ENCODE peak calls at places on chromosomes 12 and 14, in eight cellular contexts. One of them, this sample, is unnamed.

GRCh38 chr12:62943779-62944395 is 8.9 kb upstream of the PPM1H start:
- DNase-seq in GM03348: no peak
- DNase-seq in stimulated activated CD8-positive, alpha-beta memory T cell treated with anti-CD3 and anti-CD28 coated beads, Interleukin-7, amount 100 ng/mL, for 24 hours: no peak
- DNase-seq in activated T-cell treated with anti-CD3 and anti-CD28 coated beads, Interleukin-2, amount 50 U/mL, for 4 hours: no peak
- DNase-seq in Caki2: no peak
- DNase-seq in WTC11: no peak
- DNase-seq in frontal cortex: no peak
- DNase-seq in retinal pigment epithelial cell: no peak
- DNase-seq in this sample: no peak

GRCh38 chr12:11765817-11766794 is 116.6 kb downstream of the ETV6 start:
- DNase-seq in activated T-cell treated with anti-CD3 and anti-CD28 coated beads, Interleukin-2, amount 50 U/mL, for 4 hours: peak; percentile 47
- DNase-seq in WTC11: no peak
- DNase-seq in stimulated activated CD8-positive, alpha-beta memory T cell treated with anti-CD3 and anti-CD28 coated beads, Interleukin-7, amount 100 ng/mL, for 24 hours: peak; percentile 35
- DNase-seq in Caki2: no peak
- DNase-seq in retinal pigment epithelial cell: no peak
- DNase-seq in frontal cortex: peak; percentile 1
- DNase-seq in GM03348: peak; percentile 83
- DNase-seq in this sample: no peak

GRCh38 chr12:118375348-118375747 is 1.0 kb upstream of the SUDS3 start:
- DNase-seq in stimulated activated CD8-positive, alpha-beta memory T cell treated with anti-CD3 and anti-CD28 coated beads, Interleukin-7, amount 100 ng/mL, for 24 hours: no peak
- DNase-seq in GM03348: no peak
- DNase-seq in WTC11: no peak
- DNase-seq in frontal cortex: no peak
- DNase-seq in Caki2: no peak
- DNase-seq in activated T-cell treated with anti-CD3 and anti-CD28 coated beads, Interleukin-2, amount 50 U/mL, for 4 hours: no peak
- DNase-seq in retinal pigment epithelial cell: no peak
- DNase-seq in this sample: no peak

GRCh38 chr14:23984891-23985607 is 3.7 kb upstream of the DHRS4L2 start:
- DNase-seq in GM03348: peak; percentile 85
- DNase-seq in stimulated activated CD8-positive, alpha-beta memory T cell treated with anti-CD3 and anti-CD28 coated beads, Interleukin-7, amount 100 ng/mL, for 24 hours: no peak
- DNase-seq in WTC11: no peak
- DNase-seq in frontal cortex: no peak
- DNase-seq in activated T-cell treated with anti-CD3 and anti-CD28 coated beads, Interleukin-2, amount 50 U/mL, for 4 hours: no peak
- DNase-seq in Caki2: no peak
- DNase-seq in retinal pigment epithelial cell: peak; percentile 66
- DNase-seq in this sample: no peak

GRCh38 chr14:70791971-70792370 is 17.3 kb downstream of the MAP3K9 start:
- DNase-seq in retinal pigment epithelial cell: no peak
- DNase-seq in WTC11: no peak
- DNase-seq in GM03348: no peak
- DNase-seq in activated T-cell treated with anti-CD3 and anti-CD28 coated beads, Interleukin-2, amount 50 U/mL, for 4 hours: no peak
- DNase-seq in stimulated activated CD8-positive, alpha-beta memory T cell treated with anti-CD3 and anti-CD28 coated beads, Interleukin-7, amount 100 ng/mL, for 24 hours: no peak
- DNase-seq in frontal cortex: no peak
- DNase-seq in Caki2: no peak
- DNase-seq in this sample: no peak

GRCh38 chr12:41190360-41190759 is 2.2 kb downstream of the PDZRN4 start:
- DNase-seq in stimulated activated CD8-positive, alpha-beta memory T cell treated with anti-CD3 and anti-CD28 coated beads, Interleukin-7, amount 100 ng/mL, for 24 hours: no peak
- DNase-seq in Caki2: no peak
- DNase-seq in GM03348: peak; percentile 5
- DNase-seq in WTC11: no peak
- DNase-seq in frontal cortex: peak; percentile 40
- DNase-seq in retinal pigment epithelial cell: no peak
- DNase-seq in activated T-cell treated with anti-CD3 and anti-CD28 coated beads, Interleukin-2, amount 50 U/mL, for 4 hours: no peak
- DNase-seq in this sample: no peak

GRCh38 chr12:106764738-106765137 is 9.7 kb upstream of the RIC8B start:
- DNase-seq in activated T-cell treated with anti-CD3 and anti-CD28 coated beads, Interleukin-2, amount 50 U/mL, for 4 hours: no peak
- DNase-seq in stimulated activated CD8-positive, alpha-beta memory T cell treated with anti-CD3 and anti-CD28 coated beads, Interleukin-7, amount 100 ng/mL, for 24 hours: no peak
- DNase-seq in retinal pigment epithelial cell: no peak
- DNase-seq in WTC11: no peak
- DNase-seq in frontal cortex: no peak
- DNase-seq in GM03348: no peak
- DNase-seq in Caki2: no peak
- DNase-seq in this sample: no peak

GRCh38 chr14:77043984-77044485 is 15.5 kb upstream of the IRF2BPL start:
- DNase-seq in WTC11: no peak
- DNase-seq in frontal cortex: no peak
- DNase-seq in GM03348: no peak
- DNase-seq in stimulated activated CD8-positive, alpha-beta memory T cell treated with anti-CD3 and anti-CD28 coated beads, Interleukin-7, amount 100 ng/mL, for 24 hours: no peak
- DNase-seq in retinal pigment epithelial cell: no peak
- DNase-seq in Caki2: no peak
- DNase-seq in activated T-cell treated with anti-CD3 and anti-CD28 coated beads, Interleukin-2, amount 50 U/mL, for 4 hours: no peak
- DNase-seq in this sample: no peak

GRCh38 chr12:120262852-120263724 is 2.4 kb downstream of the PXN start:
- DNase-seq in WTC11: no peak
- DNase-seq in retinal pigment epithelial cell: no peak
- DNase-seq in stimulated activated CD8-positive, alpha-beta memory T cell treated with anti-CD3 and anti-CD28 coated beads, Interleukin-7, amount 100 ng/mL, for 24 hours: no peak
- DNase-seq in frontal cortex: no peak
- DNase-seq in GM03348: peak; percentile 68
- DNase-seq in activated T-cell treated with anti-CD3 and anti-CD28 coated beads, Interleukin-2, amount 50 U/mL, for 4 hours: no peak
- DNase-seq in Caki2: peak; percentile 38
- DNase-seq in this sample: no peak

GRCh38 chr12:57837779-57838562 is 8.6 kb downstream of the CTDSP2 start:
- DNase-seq in activated T-cell treated with anti-CD3 and anti-CD28 coated beads, Interleukin-2, amount 50 U/mL, for 4 hours: no peak
- DNase-seq in retinal pigment epithelial cell: no peak
- DNase-seq in WTC11: peak; percentile 25
- DNase-seq in GM03348: peak; percentile 64
- DNase-seq in frontal cortex: no peak
- DNase-seq in Caki2: no peak
- DNase-seq in stimulated activated CD8-positive, alpha-beta memory T cell treated with anti-CD3 and anti-CD28 coated beads, Interleukin-7, amount 100 ng/mL, for 24 hours: no peak
- DNase-seq in this sample: no peak

GRCh38 chr14:91245029-91245428 is 525 bp upstream of the GPR68 start:
- DNase-seq in stimulated activated CD8-positive, alpha-beta memory T cell treated with anti-CD3 and anti-CD28 coated beads, Interleukin-7, amount 100 ng/mL, for 24 hours: no peak
- DNase-seq in Caki2: no peak
- DNase-seq in GM03348: no peak
- DNase-seq in WTC11: no peak
- DNase-seq in activated T-cell treated with anti-CD3 and anti-CD28 coated beads, Interleukin-2, amount 50 U/mL, for 4 hours: peak; percentile 66
- DNase-seq in retinal pigment epithelial cell: no peak
- DNase-seq in frontal cortex: no peak
- DNase-seq in this sample: no peak

GRCh38 chr14:44745371-44745770 is 216.4 kb downstream of the KLHL28 start:
- DNase-seq in stimulated activated CD8-positive, alpha-beta memory T cell treated with anti-CD3 and anti-CD28 coated beads, Interleukin-7, amount 100 ng/mL, for 24 hours: no peak
- DNase-seq in frontal cortex: no peak
- DNase-seq in WTC11: no peak
- DNase-seq in GM03348: no peak
- DNase-seq in activated T-cell treated with anti-CD3 and anti-CD28 coated beads, Interleukin-2, amount 50 U/mL, for 4 hours: no peak
- DNase-seq in Caki2: no peak
- DNase-seq in retinal pigment epithelial cell: no peak
- DNase-seq in this sample: no peak

GRCh38 chr12:46908236-46908935 is 82.6 kb upstream of the SLC38A4 start:
- DNase-seq in activated T-cell treated with anti-CD3 and anti-CD28 coated beads, Interleukin-2, amount 50 U/mL, for 4 hours: no peak
- DNase-seq in GM03348: no peak
- DNase-seq in Caki2: no peak
- DNase-seq in WTC11: no peak
- DNase-seq in frontal cortex: no peak
- DNase-seq in stimulated activated CD8-positive, alpha-beta memory T cell treated with anti-CD3 and anti-CD28 coated beads, Interleukin-7, amount 100 ng/mL, for 24 hours: no peak
- DNase-seq in retinal pigment epithelial cell: no peak
- DNase-seq in this sample: no peak

GRCh38 chr12:56596815-56597214 is 33.3 kb downstream of the BAZ2A start:
- DNase-seq in WTC11: peak; percentile 23
- DNase-seq in activated T-cell treated with anti-CD3 and anti-CD28 coated beads, Interleukin-2, amount 50 U/mL, for 4 hours: no peak
- DNase-seq in GM03348: no peak
- DNase-seq in Caki2: no peak
- DNase-seq in retinal pigment epithelial cell: no peak
- DNase-seq in frontal cortex: no peak
- DNase-seq in stimulated activated CD8-positive, alpha-beta memory T cell treated with anti-CD3 and anti-CD28 coated beads, Interleukin-7, amount 100 ng/mL, for 24 hours: no peak
- DNase-seq in this sample: no peak

GRCh38 chr12:106345739-106346138 is 11.8 kb upstream of the POLR3B start:
- DNase-seq in retinal pigment epithelial cell: no peak
- DNase-seq in activated T-cell treated with anti-CD3 and anti-CD28 coated beads, Interleukin-2, amount 50 U/mL, for 4 hours: no peak
- DNase-seq in WTC11: peak; percentile 41
- DNase-seq in frontal cortex: no peak
- DNase-seq in stimulated activated CD8-positive, alpha-beta memory T cell treated with anti-CD3 and anti-CD28 coated beads, Interleukin-7, amount 100 ng/mL, for 24 hours: no peak
- DNase-seq in GM03348: peak; percentile 24
- DNase-seq in Caki2: peak; percentile 44
- DNase-seq in this sample: no peak

GRCh38 chr14:100866666-100867630 is 36.6 kb downstream of the RTL1 start:
- DNase-seq in WTC11: no peak
- DNase-seq in stimulated activated CD8-positive, alpha-beta memory T cell treated with anti-CD3 and anti-CD28 coated beads, Interleukin-7, amount 100 ng/mL, for 24 hours: no peak
- DNase-seq in Caki2: no peak
- DNase-seq in GM03348: no peak
- DNase-seq in retinal pigment epithelial cell: no peak
- DNase-seq in activated T-cell treated with anti-CD3 and anti-CD28 coated beads, Interleukin-2, amount 50 U/mL, for 4 hours: no peak
- DNase-seq in frontal cortex: no peak
- DNase-seq in this sample: no peak

GRCh38 chr14:37588956-37589737 is 5.9 kb downstream of the FOXA1 start:
- DNase-seq in retinal pigment epithelial cell: no peak
- DNase-seq in activated T-cell treated with anti-CD3 and anti-CD28 coated beads, Interleukin-2, amount 50 U/mL, for 4 hours: no peak
- DNase-seq in stimulated activated CD8-positive, alpha-beta memory T cell treated with anti-CD3 and anti-CD28 coated beads, Interleukin-7, amount 100 ng/mL, for 24 hours: no peak
- DNase-seq in frontal cortex: no peak
- DNase-seq in GM03348: no peak
- DNase-seq in Caki2: no peak
- DNase-seq in WTC11: no peak
- DNase-seq in this sample: no peak

GRCh38 chr14:65344011-65344410 is 68.5 kb upstream of the FUT8 start:
- DNase-seq in stimulated activated CD8-positive, alpha-beta memory T cell treated with anti-CD3 and anti-CD28 coated beads, Interleukin-7, amount 100 ng/mL, for 24 hours: no peak
- DNase-seq in Caki2: peak; percentile 33
- DNase-seq in GM03348: no peak
- DNase-seq in retinal pigment epithelial cell: no peak
- DNase-seq in WTC11: no peak
- DNase-seq in frontal cortex: no peak
- DNase-seq in activated T-cell treated with anti-CD3 and anti-CD28 coated beads, Interleukin-2, amount 50 U/mL, for 4 hours: no peak
- DNase-seq in this sample: peak; percentile 94

GRCh38 chr12:77049767-77050353 is 15.5 kb downstream of the E2F7 start:
- DNase-seq in frontal cortex: no peak
- DNase-seq in retinal pigment epithelial cell: no peak
- DNase-seq in GM03348: peak; percentile 64
- DNase-seq in Caki2: peak; percentile 54
- DNase-seq in WTC11: no peak
- DNase-seq in stimulated activated CD8-positive, alpha-beta memory T cell treated with anti-CD3 and anti-CD28 coated beads, Interleukin-7, amount 100 ng/mL, for 24 hours: no peak
- DNase-seq in activated T-cell treated with anti-CD3 and anti-CD28 coated beads, Interleukin-2, amount 50 U/mL, for 4 hours: no peak
- DNase-seq in this sample: no peak

GRCh38 chr14:101499080-101499479 is 62.2 kb upstream of the DIO3 start:
- DNase-seq in retinal pigment epithelial cell: no peak
- DNase-seq in Caki2: no peak
- DNase-seq in WTC11: no peak
- DNase-seq in stimulated activated CD8-positive, alpha-beta memory T cell treated with anti-CD3 and anti-CD28 coated beads, Interleukin-7, amount 100 ng/mL, for 24 hours: no peak
- DNase-seq in activated T-cell treated with anti-CD3 and anti-CD28 coated beads, Interleukin-2, amount 50 U/mL, for 4 hours: no peak
- DNase-seq in GM03348: no peak
- DNase-seq in frontal cortex: no peak
- DNase-seq in this sample: no peak

GRCh38 chr12:71768900-71769299 is 14.2 kb downstream of the RAB21 start:
- DNase-seq in WTC11: no peak
- DNase-seq in stimulated activated CD8-positive, alpha-beta memory T cell treated with anti-CD3 and anti-CD28 coated beads, Interleukin-7, amount 100 ng/mL, for 24 hours: no peak
- DNase-seq in frontal cortex: no peak
- DNase-seq in activated T-cell treated with anti-CD3 and anti-CD28 coated beads, Interleukin-2, amount 50 U/mL, for 4 hours: no peak
- DNase-seq in retinal pigment epithelial cell: no peak
- DNase-seq in Caki2: no peak
- DNase-seq in GM03348: no peak
- DNase-seq in this sample: no peak

GRCh38 chr14:21978999-21979314 is 305.3 kb upstream of the OR4E1 start:
- DNase-seq in retinal pigment epithelial cell: no peak
- DNase-seq in WTC11: no peak
- DNase-seq in GM03348: no peak
- DNase-seq in activated T-cell treated with anti-CD3 and anti-CD28 coated beads, Interleukin-2, amount 50 U/mL, for 4 hours: no peak
- DNase-seq in stimulated activated CD8-positive, alpha-beta memory T cell treated with anti-CD3 and anti-CD28 coated beads, Interleukin-7, amount 100 ng/mL, for 24 hours: no peak
- DNase-seq in frontal cortex: no peak
- DNase-seq in Caki2: no peak
- DNase-seq in this sample: no peak

GRCh38 chr14:53744846-53745245 is 211.8 kb downstream of the BMP4 start:
- DNase-seq in retinal pigment epithelial cell: no peak
- DNase-seq in Caki2: no peak
- DNase-seq in stimulated activated CD8-positive, alpha-beta memory T cell treated with anti-CD3 and anti-CD28 coated beads, Interleukin-7, amount 100 ng/mL, for 24 hours: no peak
- DNase-seq in WTC11: no peak
- DNase-seq in GM03348: no peak
- DNase-seq in frontal cortex: no peak
- DNase-seq in activated T-cell treated with anti-CD3 and anti-CD28 coated beads, Interleukin-2, amount 50 U/mL, for 4 hours: no peak
- DNase-seq in this sample: no peak

GRCh38 chr12:78036889-78037288 is 206.2 kb downstream of the NAV3 start:
- DNase-seq in Caki2: no peak
- DNase-seq in activated T-cell treated with anti-CD3 and anti-CD28 coated beads, Interleukin-2, amount 50 U/mL, for 4 hours: no peak
- DNase-seq in WTC11: peak; percentile 10
- DNase-seq in stimulated activated CD8-positive, alpha-beta memory T cell treated with anti-CD3 and anti-CD28 coated beads, Interleukin-7, amount 100 ng/mL, for 24 hours: no peak
- DNase-seq in frontal cortex: no peak
- DNase-seq in retinal pigment epithelial cell: no peak
- DNase-seq in GM03348: no peak
- DNase-seq in this sample: no peak